ENCODE peak calls at places on chromosomes 11 and 22, in four cellular contexts. G, N, X and F are unnamed samples.

GRCh38 chr22:40603088-40603605 is 33.4 kb downstream of the MRTFA start:
- DNase-seq in X (peak; percentile 13), N (no peak), G (no peak), F (no peak)

GRCh38 chr11:67031791-67032561 is 9.0 kb downstream of the SYT12 start:
- DNase-seq in G (no peak), X (peak; percentile 18), N (no peak), F (no peak)

GRCh38 chr22:24451162-24451561 is 23.8 kb downstream of the ADORA2A start:
- DNase-seq in G (no peak), X (no peak), N (no peak), F (no peak)

GRCh38 chr11:79864882-79865281 is 424.1 kb upstream of the TENM4 start:
- DNase-seq in N (no peak), X (no peak), G (no peak), F (no peak)

GRCh38 chr22:20428496-20429253 is 8.9 kb downstream of the SCARF2 start:
- DNase-seq in X (no peak), G (no peak), N (no peak), F (no peak)

GRCh38 chr22:41619979-41620645 is 731 bp downstream of the DESI1 start:
- DNase-seq in X (no peak), N (peak; percentile 53), G (peak; percentile 32), F (peak; percentile 25)

GRCh38 chr22:45242778-45243191 is 2.1 kb upstream of the KIAA0930 start:
- DNase-seq in N (no peak), X (no peak), G (no peak), F (no peak)

GRCh38 chr11:96341237-96342130 is 1.5 kb downstream of the MAML2 start:
- DNase-seq in G (peak; percentile 12), X (no peak), N (peak; percentile 81), F (no peak)

GRCh38 chr11:76857776-76858461 is 2.8 kb upstream of the ACER3 start:
- DNase-seq in N (peak; percentile 32), X (no peak), G (no peak), F (no peak)

GRCh38 chr11:69873166-69874077 is 54.2 kb upstream of the FGF3 start:
- DNase-seq in X (no peak), G (no peak), N (no peak), F (peak; percentile 27)

GRCh38 chr11:7019500-7020182 is 505 bp downstream of the ZNF214 start:
- DNase-seq in X (no peak), G (peak; percentile 14), N (peak; percentile 25), F (peak; percentile 49)

GRCh38 chr11:75547617-75548054 is 14.4 kb upstream of the SERPINH1 start:
- DNase-seq in G (peak; percentile 78), X (no peak), N (peak; percentile 50), F (peak; percentile 78)

GRCh38 chr22:43427296-43428004 is 15.6 kb downstream of the MPPED1 start:
- DNase-seq in X (no peak), G (no peak), N (no peak), F (no peak)
- TF ChIP-seq CTCF in X (no peak), G (no peak), N (no peak), F (no peak)

GRCh38 chr11:104259121-104259610 is 95.2 kb upstream of the PDGFD start:
- DNase-seq in G (no peak), N (no peak), X (no peak), F (no peak)

GRCh38 chr11:104256525-104256924 is 92.6 kb upstream of the PDGFD start:
- DNase-seq in N (no peak), X (no peak), G (no peak), F (no peak)

GRCh38 chr11:104254347-104254746 is 90.4 kb upstream of the PDGFD start:
- DNase-seq in X (no peak), G (peak; percentile 13), N (peak; percentile 58), F (no peak)
- TF ChIP-seq CTCF in X (peak; percentile 58), G (peak; percentile 60), N (peak; percentile 71), F (peak; percentile 21)

GRCh38 chr11:898540-899190 is 11.9 kb downstream of the CHID1 start:
- DNase-seq in X (no peak), G (no peak), N (no peak), F (no peak)
- TF ChIP-seq CTCF in X (peak; percentile 15), G (peak; percentile 15), N (no peak), F (no peak)

GRCh38 chr11:64777449-64778222 is 706 bp downstream of the SF1 start:
- DNase-seq in N (peak; percentile 91), G (peak; percentile 59), X (peak; percentile 43), F (peak; percentile 82)

GRCh38 chr11:64776875-64777274 is 1.5 kb downstream of the SF1 start:
- DNase-seq in X (no peak), N (no peak), G (no peak), F (no peak)

GRCh38 chr11:64776425-64776824 is 1.9 kb downstream of the SF1 start:
- DNase-seq in X (no peak), N (no peak), G (no peak), F (no peak)

GRCh38 chr11:64778223-64778472 is 194 bp downstream of the SF1 start:
- DNase-seq in N (no peak), G (no peak), X (no peak), F (no peak)

GRCh38 chr11:64778473-64779298 is at the start of gene SF1:
- DNase-seq in X (peak; percentile 99), N (peak; percentile 100), G (peak; percentile 98), F (peak; percentile 98)
- TF ChIP-seq CTCF in X (no peak), N (no peak), G (no peak), F (no peak)

DNA sequence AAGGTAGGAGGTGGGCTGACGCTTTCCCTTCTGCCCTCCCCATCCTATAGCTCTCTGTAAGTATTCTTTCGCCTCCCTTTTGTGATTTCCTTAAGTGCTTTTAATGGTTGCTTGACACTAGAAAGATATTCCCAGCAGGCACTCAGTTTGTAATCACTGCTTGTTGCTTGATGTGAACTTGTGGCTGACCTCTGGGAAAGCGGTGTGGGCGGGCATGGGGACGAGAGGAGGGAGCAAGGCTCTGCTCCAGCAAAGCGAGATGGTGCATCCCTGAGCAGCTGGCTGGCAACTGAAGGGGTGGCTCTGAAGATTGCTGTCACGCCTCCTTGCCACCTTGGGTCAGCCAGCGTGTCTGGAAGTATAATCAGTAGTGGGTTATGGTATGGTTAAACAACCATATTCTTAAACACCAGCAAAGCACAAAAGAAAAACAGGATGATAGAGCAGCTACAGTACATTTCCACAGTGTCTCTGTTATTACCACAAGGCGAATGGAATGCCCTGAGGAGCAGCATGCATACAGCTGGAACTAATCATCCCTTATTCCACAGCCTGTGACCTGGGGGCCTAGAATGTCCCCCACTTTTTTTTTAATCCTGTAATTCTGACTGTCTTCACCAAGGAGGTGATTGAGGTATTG is 124.5 kb downstream of the TRIM44 start:
- DNase-seq in X (peak; percentile 18), N (no peak), G (no peak), F (no peak)
- TF ChIP-seq CTCF in X (no peak), N (no peak), G (no peak), F (no peak)

DNA sequence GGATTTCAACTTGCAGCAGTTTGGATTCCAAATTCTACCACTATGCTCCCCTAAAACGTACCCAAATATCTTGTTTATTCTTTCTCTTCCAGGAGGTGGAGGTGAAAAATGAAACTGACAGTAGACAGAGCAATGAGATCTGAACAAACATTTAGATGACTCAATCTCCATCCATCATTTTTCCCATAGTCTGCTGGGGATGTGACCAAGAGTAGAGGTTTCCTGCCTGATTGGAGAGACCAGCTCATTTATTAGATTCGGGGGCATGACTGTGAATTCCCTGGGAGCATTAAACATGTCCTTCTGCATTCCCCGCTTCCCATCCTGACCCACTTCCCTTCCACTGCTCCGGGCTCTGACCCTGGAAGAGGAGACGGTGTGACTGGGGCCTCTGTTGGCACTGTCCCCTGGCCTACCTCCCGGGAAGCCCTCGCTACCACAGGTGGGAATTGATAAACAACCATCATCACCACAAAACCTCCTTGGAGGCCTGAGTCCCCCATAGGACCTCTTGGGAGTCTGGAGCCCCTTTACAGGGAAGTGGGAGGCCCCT is 20.3 kb downstream of the DKK3 start:
- DNase-seq in N (no peak), G (no peak), X (no peak), F (no peak)
- TF ChIP-seq CTCF in N (no peak), G (no peak), X (no peak), F (no peak)

DNA sequence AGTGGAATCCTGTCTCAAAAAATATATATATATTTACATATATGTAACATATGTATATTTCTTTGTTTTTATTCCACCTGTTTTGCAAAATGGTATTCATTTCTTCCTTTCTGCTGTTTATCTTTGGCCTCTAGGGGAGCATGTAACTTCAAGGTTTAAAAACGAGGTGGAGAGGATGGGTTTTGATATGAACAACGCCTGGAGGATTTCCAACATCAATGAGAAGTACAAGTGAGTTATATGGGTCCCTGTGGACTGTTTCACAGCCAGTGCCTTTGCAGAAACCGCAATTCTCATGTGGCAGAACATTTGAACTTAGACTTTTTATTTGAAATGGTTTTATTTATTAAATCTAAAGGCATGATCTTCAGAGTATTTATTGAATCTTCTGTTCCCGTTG is 81.6 kb upstream of the HORMAD2 start:
- DNase-seq in G (no peak), N (peak; percentile 9), X (no peak), F (no peak)
- TF ChIP-seq CTCF in G (no peak), N (no peak), X (peak; percentile 50), F (no peak)

GRCh38 chr22:27028093-27028492 is 370.7 kb downstream of the MIAT start:
- DNase-seq in N (no peak), G (no peak), X (no peak), F (no peak)

GRCh38 chr22:27029584-27030130 is 372.3 kb downstream of the MIAT start:
- DNase-seq in G (no peak), X (no peak), N (no peak), F (no peak)

GRCh38 chr22:27032121-27032761 is 374.9 kb downstream of the MIAT start:
- DNase-seq in X (no peak), N (no peak), G (no peak), F (no peak)
- TF ChIP-seq CTCF in X (peak; percentile 33), N (no peak), G (peak; percentile 53), F (no peak)

DNA sequence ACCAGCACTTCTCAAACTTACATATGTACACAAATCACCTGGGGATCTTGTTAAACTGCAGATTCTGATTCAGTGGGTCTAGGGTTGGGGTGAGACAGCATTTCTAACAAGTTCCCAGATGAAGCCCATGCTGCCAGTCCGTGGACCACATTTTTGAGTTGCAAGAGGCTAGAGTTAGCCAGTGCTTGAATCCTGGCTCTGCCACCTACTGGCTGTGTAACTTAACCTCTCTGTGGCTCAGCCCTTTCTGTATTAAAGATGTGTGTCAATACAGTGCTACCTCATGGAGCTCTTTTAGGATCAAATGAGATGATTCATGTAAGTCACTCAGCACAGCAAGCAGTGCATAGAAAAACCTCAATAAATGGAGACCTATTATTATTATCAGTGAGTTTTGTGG is 90.2 kb upstream of the ISX start:
- DNase-seq in X (no peak), G (no peak), N (no peak), F (no peak)
- TF ChIP-seq CTCF in X (no peak), G (peak; percentile 28), N (no peak), F (no peak)

GRCh38 chr11:57339305-57339704 is 1.2 kb downstream of the P2RX3 start:
- DNase-seq in N (no peak), G (no peak), X (no peak), F (no peak)

GRCh38 chr11:57342702-57343101 is 4.5 kb downstream of the P2RX3 start:
- DNase-seq in G (no peak), X (no peak), N (no peak), F (no peak)

GRCh38 chr11:57338152-57338551 is at the start of gene P2RX3:
- DNase-seq in N (no peak), G (no peak), X (no peak), F (no peak)

GRCh38 chr11:57341250-57341808 is 3.2 kb downstream of the P2RX3 start:
- DNase-seq in X (no peak), G (no peak), N (no peak), F (no peak)

GRCh38 chr11:57340228-57340627 is 2.1 kb downstream of the P2RX3 start:
- DNase-seq in X (no peak), N (no peak), G (no peak), F (no peak)
- TF ChIP-seq CTCF in X (no peak), N (no peak), G (peak; percentile 34), F (no peak)